ENCODE peak calls at places on chromosomes 12 and 14, in four cellular contexts. G, Z, L and K are unnamed samples.

GRCh38 chr12:103647267-103647666 is 60.2 kb downstream of the STAB2 start:
- DNase-seq in Z (no peak), G (no peak), L (no peak), K (no peak)

GRCh38 chr14:51211149-51211548 is 28.9 kb upstream of the TMX1 start:
- DNase-seq in G (no peak), Z (no peak), L (no peak), K (no peak)

GRCh38 chr12:47905313-47905730 is 528 bp upstream of the VDR start:
- DNase-seq in G (peak; percentile 53), L (no peak), Z (no peak), K (peak; percentile 70)

GRCh38 chr12:122825773-122826724 is 9.2 kb upstream of the HIP1R start:
- DNase-seq in L (no peak), Z (no peak), G (no peak), K (no peak)

GRCh38 chr12:12159988-12160387 is 89.2 kb downstream of the BCL2L14 start:
- DNase-seq in Z (no peak), L (no peak), G (no peak), K (no peak)

GRCh38 chr14:67187210-67187609 is 2.0 kb upstream of the GARIN2 start:
- DNase-seq in Z (no peak), G (no peak), L (no peak), K (no peak)

GRCh38 chr12:94140556-94140955 is 7.8 kb upstream of the PLXNC1 start:
- DNase-seq in Z (no peak), L (peak; percentile 62), G (no peak), K (no peak)

GRCh38 chr12:14367097-14367661 is 1.7 kb downstream of the ATF7IP start:
- DNase-seq in G (no peak), Z (no peak), L (peak; percentile 77), K (no peak)

GRCh38 chr12:52496054-52496453 is 3.0 kb upstream of the KRT6A start:
- DNase-seq in L (peak; percentile 38), G (no peak), Z (no peak), K (no peak)

GRCh38 chr14:35879141-35879648 is 53.1 kb downstream of the BRMS1L start:
- DNase-seq in G (no peak), L (peak; percentile 78), Z (no peak), K (no peak)

GRCh38 chr14:20626274-20626673 is 15.2 kb downstream of the OR6S1 start:
- DNase-seq in L (no peak), G (no peak), Z (no peak), K (no peak)

GRCh38 chr12:103664626-103665025 is 77.6 kb downstream of the STAB2 start:
- DNase-seq in L (no peak), G (no peak), Z (no peak), K (no peak)

GRCh38 chr12:1533205-1533601 is 61.2 kb downstream of the FBXL14 start:
- DNase-seq in L (peak; percentile 57), Z (no peak), G (no peak), K (no peak)

GRCh38 chr12:58988643-58989042 is 68.3 kb upstream of the LRIG3 start:
- DNase-seq in G (no peak), L (no peak), Z (no peak), K (no peak)

GRCh38 chr12:94707892-94708291 is 57.5 kb upstream of the TMCC3 start:
- DNase-seq in G (no peak), L (no peak), Z (no peak), K (no peak)

GRCh38 chr14:55448146-55448614 is 7.8 kb upstream of the TBPL2 start:
- DNase-seq in G (no peak), L (no peak), Z (peak; percentile 45), K (peak; percentile 24)

GRCh38 chr12:75389061-75389460 is 1.8 kb upstream of the GLIPR1L2 start:
- DNase-seq in G (no peak), Z (no peak), L (no peak), K (no peak)

GRCh38 chr12:66103011-66103913 is 27.3 kb downstream of the LLPH start:
- DNase-seq in Z (no peak), G (no peak), L (peak; percentile 21), K (no peak)

GRCh38 chr12:93302331-93303229 is 75.1 kb upstream of the NUDT4 start:
- DNase-seq in G (no peak), L (peak; percentile 18), Z (peak; percentile 36), K (peak; percentile 87)

GRCh38 chr12:83317641-83318040 is 630.9 kb downstream of the TMTC2 start:
- DNase-seq in Z (no peak), L (no peak), G (no peak), K (no peak)

GRCh38 chr12:75553865-75554555 is 42.6 kb upstream of the KRR1 start:
- DNase-seq in Z (no peak), G (no peak), L (no peak), K (no peak)

GRCh38 chr12:130413909-130414308 is 76.2 kb downstream of the PIWIL1 start:
- DNase-seq in Z (no peak), L (no peak), G (no peak), K (peak; percentile 40)